ENCODE peak calls at places on chromosomes 7 and 10, in ten cellular contexts. F, D, R, W, B, N, Z, O, E and V are unnamed samples.

GRCh38 chr7:82818091-82818620 is 344.5 kb downstream of the PCLO start:
- DNase-seq in F (no peak), D (no peak), R (no peak), W (no peak), B (no peak), N (no peak), Z (no peak), O (no peak), E (no peak), V (no peak)

GRCh38 chr7:151404216-151405011 is 5.4 kb downstream of the WDR86 start:
- DNase-seq in F (no peak), D (no peak), R (no peak), W (no peak), B (peak), N (peak), Z (peak), O (no peak), E (no peak), V (no peak)

GRCh38 chr7:50507898-50508470 is 57.2 kb downstream of the DDC start:
- DNase-seq in F (no peak), D (no peak), R (no peak), W (no peak), B (no peak), N (no peak), Z (no peak), O (no peak), E (no peak), V (no peak)

GRCh38 chr7:46569117-46569433 is 648.0 kb upstream of the IGFBP3 start:
- DNase-seq in F (no peak), D (no peak), R (no peak), W (peak), B (no peak), N (no peak), Z (no peak), O (peak), E (no peak), V (no peak)

GRCh38 chr7:33261585-33261984 is 132.2 kb downstream of the BBS9 start:
- DNase-seq in F (no peak), D (no peak), R (peak), W (no peak), B (no peak), N (no peak), Z (no peak), O (no peak), E (no peak), V (no peak)

GRCh38 chr10:14543048-14543903 is 212.6 kb upstream of the FRMD4A start:
- DNase-seq in F (peak), D (no peak), R (no peak), W (no peak), B (no peak), N (no peak), Z (no peak), O (no peak), E (no peak), V (no peak)

GRCh38 chr7:66539264-66539623 is 89.4 kb upstream of the KCTD7 start:
- DNase-seq in F (no peak), D (no peak), R (no peak), W (no peak), B (no peak), N (no peak), Z (no peak), O (no peak), E (no peak), V (no peak)

GRCh38 chr7:21426958-21427860 is 674 bp upstream of the SP4 start:
- DNase-seq in F (peak), D (peak), R (peak), W (peak), B (peak), N (peak), Z (peak), O (peak), E (peak), V (peak)

GRCh38 chr7:28473567-28474266 is 61.4 kb downstream of the CREB5 start:
- DNase-seq in F (no peak), D (no peak), R (no peak), W (no peak), B (no peak), N (no peak), Z (peak), O (no peak), E (no peak), V (no peak)

GRCh38 chr7:24373556-24373955 is 89.6 kb downstream of the NPY start:
- DNase-seq in F (no peak), D (no peak), R (no peak), W (no peak), B (no peak), N (no peak), Z (no peak), O (no peak), E (no peak), V (no peak)

GRCh38 chr7:101622609-101623178 is 6.4 kb downstream of the MYL10 start:
- DNase-seq in F (no peak), D (no peak), R (no peak), W (no peak), B (peak), N (no peak), Z (no peak), O (no peak), E (no peak), V (no peak)

GRCh38 chr7:94276046-94276445 is 118.6 kb upstream of the COL1A2 start:
- DNase-seq in F (no peak), D (no peak), R (no peak), W (no peak), B (no peak), N (no peak), Z (no peak), O (no peak), E (no peak), V (no peak)

GRCh38 chr10:130190065-130190736 is 54.0 kb downstream of the GLRX3 start:
- DNase-seq in F (peak), D (peak), R (peak), W (peak), B (peak), N (peak), Z (peak), O (peak), E (peak), V (peak)

GRCh38 chr7:78197447-78197846 is 398.9 kb downstream of the PHTF2 start:
- DNase-seq in F (no peak), D (no peak), R (peak), W (peak), B (no peak), N (no peak), Z (no peak), O (no peak), E (no peak), V (no peak)

GRCh38 chr10:86261470-86261869 is 105.1 kb downstream of the GRID1 start:
- DNase-seq in F (no peak), D (no peak), R (no peak), W (no peak), B (no peak), N (no peak), Z (no peak), O (no peak), E (no peak), V (no peak)

GRCh38 chr10:79101560-79101971 is 32.8 kb downstream of the ZMIZ1 start:
- DNase-seq in F (peak), D (no peak), R (no peak), W (no peak), B (no peak), N (no peak), Z (no peak), O (no peak), E (no peak), V (no peak)

GRCh38 chr10:48450233-48450810 is 143.8 kb downstream of the MAPK8 start:
- DNase-seq in F (no peak), D (no peak), R (no peak), W (no peak), B (peak), N (no peak), Z (peak), O (no peak), E (peak), V (no peak)

GRCh38 chr7:69890081-69890369 is 291.8 kb downstream of the AUTS2 start:
- DNase-seq in F (no peak), D (no peak), R (no peak), W (no peak), B (no peak), N (no peak), Z (no peak), O (no peak), E (no peak), V (no peak)

GRCh38 chr7:94043299-94043698 is 39.1 kb upstream of the BET1 start:
- DNase-seq in F (no peak), D (no peak), R (peak), W (no peak), B (no peak), N (no peak), Z (no peak), O (no peak), E (no peak), V (no peak)

GRCh38 chr7:147235983-147236382 is 1119.4 kb downstream of the CNTNAP2 start:
- DNase-seq in F (no peak), D (no peak), R (no peak), W (no peak), B (no peak), N (no peak), Z (no peak), O (no peak), E (no peak), V (no peak)

GRCh38 chr7:6026917-6027316 is 4.3 kb upstream of the ANKRD61 start:
- DNase-seq in F (no peak), D (no peak), R (no peak), W (no peak), B (no peak), N (no peak), Z (no peak), O (no peak), E (no peak), V (no peak)

GRCh38 chr7:42237891-42238531 is 1.0 kb upstream of the GLI3 start:
- DNase-seq in F (peak), D (peak), R (peak), W (peak), B (no peak), N (peak), Z (peak), O (no peak), E (peak), V (no peak)

GRCh38 chr7:99362801-99363200 is 11.7 kb upstream of the ARPC1B start:
- DNase-seq in F (no peak), D (no peak), R (peak), W (no peak), B (no peak), N (no peak), Z (no peak), O (no peak), E (no peak), V (no peak)

GRCh38 chr7:84701524-84702306 is 485.1 kb downstream of the SEMA3D start:
- DNase-seq in F (no peak), D (no peak), R (peak), W (peak), B (no peak), N (peak), Z (no peak), O (peak), E (no peak), V (no peak)

GRCh38 chr10:63156236-63156635 is 23.1 kb downstream of the NRBF2 start:
- DNase-seq in F (no peak), D (no peak), R (no peak), W (no peak), B (no peak), N (no peak), Z (no peak), O (no peak), E (no peak), V (no peak)

GRCh38 chr7:35875292-35875691 is 74.4 kb downstream of the SEPTIN7 start:
- DNase-seq in F (no peak), D (no peak), R (peak), W (no peak), B (no peak), N (no peak), Z (no peak), O (no peak), E (no peak), V (no peak)

GRCh38 chr7:25844109-25844915 is 307.7 kb upstream of the NFE2L3 start:
- DNase-seq in F (no peak), D (no peak), R (no peak), W (peak), B (no peak), N (no peak), Z (no peak), O (no peak), E (no peak), V (no peak)

GRCh38 chr7:120964088-120964487 is 13.5 kb downstream of the ING3 start:
- DNase-seq in F (no peak), D (no peak), R (no peak), W (no peak), B (no peak), N (no peak), Z (no peak), O (no peak), E (no peak), V (no peak)

GRCh38 chr10:110857265-110858158 is 14.2 kb upstream of the PDCD4 start:
- DNase-seq in F (no peak), D (peak), R (peak), W (peak), B (no peak), N (peak), Z (peak), O (peak), E (no peak), V (no peak)

GRCh38 chr10:120415709-120416330 is 41.2 kb upstream of the PLPP4 start:
- DNase-seq in F (no peak), D (no peak), R (peak), W (peak), B (no peak), N (no peak), Z (no peak), O (no peak), E (no peak), V (no peak)

GRCh38 chr7:107596881-107597581 is 17.0 kb downstream of the BCAP29 start:
- DNase-seq in F (no peak), D (no peak), R (no peak), W (peak), B (no peak), N (no peak), Z (no peak), O (no peak), E (no peak), V (no peak)

GRCh38 chr7:105019269-105019668 is 5.3 kb downstream of the KMT2E start:
- DNase-seq in F (no peak), D (no peak), R (no peak), W (no peak), B (no peak), N (no peak), Z (no peak), O (no peak), E (no peak), V (no peak)

DNA sequence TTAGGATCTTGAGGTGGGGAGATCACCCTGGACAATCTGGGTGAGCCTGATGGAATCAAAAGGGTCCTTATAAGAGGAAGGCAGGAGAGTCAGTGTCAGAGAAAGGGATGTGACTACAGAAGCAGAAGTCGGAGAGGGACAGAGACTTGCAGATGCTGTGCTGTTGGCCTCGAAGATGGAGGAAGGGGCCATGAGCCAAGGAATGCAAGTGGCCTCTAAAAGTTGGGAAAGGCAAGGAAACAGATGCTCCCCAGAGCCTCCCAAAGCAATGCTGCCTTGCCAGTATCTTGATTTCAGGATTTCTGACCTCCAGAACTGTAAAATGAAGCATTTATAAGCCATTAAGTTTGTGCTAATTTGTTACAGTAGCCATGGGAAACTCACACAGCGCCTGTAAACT is 165.2 kb downstream of the FANK1 start:
- DNase-seq in F (no peak), D (no peak), R (no peak), W (no peak), B (no peak), N (no peak), Z (no peak), O (no peak), E (no peak), V (no peak)
- H3K27ac ChIP-seq in F (peak), D (no peak), R (no peak), W (peak), B (no peak), N (no peak), Z (peak), O (no peak), E (peak), V (no peak)

GRCh38 chr7:40777913-40778312 is 643.1 kb downstream of the SUGCT start:
- DNase-seq in F (no peak), D (no peak), R (no peak), W (no peak), B (peak), N (no peak), Z (no peak), O (no peak), E (no peak), V (no peak)

GRCh38 chr7:40786909-40787308 is 652.1 kb downstream of the SUGCT start:
- DNase-seq in F (no peak), D (no peak), R (no peak), W (no peak), B (no peak), N (no peak), Z (no peak), O (no peak), E (no peak), V (no peak)

GRCh38 chr7:40784176-40784575 is 649.4 kb downstream of the SUGCT start:
- DNase-seq in F (no peak), D (no peak), R (no peak), W (no peak), B (no peak), N (no peak), Z (no peak), O (no peak), E (no peak), V (no peak)

GRCh38 chr7:40780431-40780830 is 645.6 kb downstream of the SUGCT start:
- DNase-seq in F (no peak), D (no peak), R (no peak), W (no peak), B (no peak), N (no peak), Z (no peak), O (no peak), E (no peak), V (no peak)

DNA sequence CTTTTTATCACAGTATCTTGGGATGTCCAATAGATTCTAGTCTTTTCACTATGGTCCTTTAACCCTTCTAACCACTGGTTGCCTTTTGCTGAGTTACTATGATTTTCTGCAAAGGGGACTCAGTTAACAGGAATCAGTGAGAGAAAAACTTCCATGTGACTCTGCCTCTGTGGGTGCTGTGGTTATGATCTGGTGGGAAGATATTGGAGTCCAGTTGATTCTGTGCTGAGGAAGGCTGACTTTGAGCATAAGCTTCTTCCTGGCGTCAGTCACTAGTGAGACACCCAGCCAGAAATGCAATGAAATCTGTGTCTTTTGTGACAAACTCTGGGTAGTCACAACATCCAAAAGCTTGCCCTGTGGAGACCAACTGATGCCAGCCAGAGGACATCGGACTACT is 648.0 kb downstream of the SUGCT start:
- DNase-seq in F (no peak), D (no peak), R (peak), W (no peak), B (no peak), N (no peak), Z (no peak), O (no peak), E (no peak), V (no peak)
- TF ChIP-seq POLR2A in F (no peak), D (no peak), R (no peak), W (no peak), B (no peak), N (no peak), Z (no peak), O (no peak), E (no peak), V (no peak)

GRCh38 chr10:67666416-67667043 is 29.5 kb downstream of the CTNNA3 start:
- DNase-seq in F (no peak), D (no peak), R (peak), W (peak), B (no peak), N (no peak), Z (no peak), O (peak), E (no peak), V (no peak)
- H3K27ac ChIP-seq in F (no peak), D (no peak), R (no peak), W (peak), B (no peak), N (no peak), Z (no peak), O (no peak), E (no peak), V (no peak)

GRCh38 chr10:102114861-102115618 is 5.1 kb downstream of the LDB1 start:
- DNase-seq in F (peak), D (peak), R (peak), W (peak), B (peak), N (peak), Z (peak), O (peak), E (peak), V (no peak)
- TF ChIP-seq POLR2A in F (peak), D (no peak), R (peak), W (peak), B (peak), N (peak), Z (peak), O (peak), E (peak), V (peak)

GRCh38 chr10:73909716-73910115 is 1.2 kb upstream of the PLAU start:
- DNase-seq in F (no peak), D (no peak), R (no peak), W (no peak), B (no peak), N (no peak), Z (no peak), O (no peak), E (no peak), V (no peak)

GRCh38 chr10:73905256-73906018 is 5.5 kb upstream of the PLAU start:
- DNase-seq in F (no peak), D (no peak), R (no peak), W (peak), B (no peak), N (no peak), Z (no peak), O (no peak), E (no peak), V (no peak)

GRCh38 chr10:73908853-73909611 is 1.9 kb upstream of the PLAU start:
- DNase-seq in F (no peak), D (no peak), R (peak), W (peak), B (no peak), N (peak), Z (peak), O (peak), E (no peak), V (no peak)

GRCh38 chr10:73907841-73908517 is 3.0 kb upstream of the PLAU start:
- DNase-seq in F (no peak), D (no peak), R (peak), W (no peak), B (no peak), N (peak), Z (peak), O (no peak), E (no peak), V (no peak)

DNA sequence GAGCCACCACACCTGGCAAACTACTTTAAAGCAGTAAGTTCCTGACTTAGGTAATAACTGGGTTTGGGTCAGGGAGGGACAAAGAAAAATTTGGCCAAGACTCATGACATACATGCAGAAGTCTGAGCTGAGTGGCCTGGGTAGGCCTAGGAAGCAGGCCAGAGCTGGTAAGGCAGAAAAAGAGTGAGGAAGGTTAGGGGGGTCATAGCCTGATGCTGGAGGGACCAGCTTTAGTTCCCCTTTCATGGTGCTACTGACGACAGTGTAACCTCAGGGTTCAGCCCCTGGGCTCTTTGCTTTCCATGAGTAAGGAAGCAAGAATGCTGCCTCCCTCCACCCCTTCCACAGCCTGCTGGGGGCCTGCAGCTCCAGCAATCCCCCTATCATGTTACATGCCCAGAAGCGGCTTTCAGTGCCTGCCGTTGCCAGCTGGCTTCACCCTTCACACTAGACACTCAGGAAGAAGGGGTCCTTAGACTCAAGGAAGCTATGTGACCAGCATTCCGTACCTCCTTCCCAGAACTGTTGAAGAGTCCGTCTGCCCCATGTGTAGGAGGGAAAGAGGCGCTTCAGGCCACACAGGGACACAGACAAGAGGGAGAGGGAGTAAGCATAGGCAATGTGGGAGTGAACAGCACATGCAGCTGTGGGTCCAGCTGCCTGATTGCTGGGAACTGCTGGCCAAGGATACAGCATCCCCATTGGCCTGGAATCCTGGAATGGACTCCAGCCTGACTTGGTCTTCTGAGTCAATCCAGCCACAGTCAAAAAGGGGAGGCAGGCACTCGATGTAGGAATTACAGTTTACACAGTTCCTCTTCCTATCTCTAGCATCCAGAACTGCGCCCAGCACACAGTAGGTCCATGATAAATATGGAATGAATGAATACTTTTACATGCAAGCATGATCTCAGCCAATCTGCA is 4.1 kb upstream of the PLAU start:
- DNase-seq in F (peak), D (peak), R (peak), W (peak), B (no peak), N (peak), Z (peak), O (peak), E (no peak), V (no peak)
- H3K27ac ChIP-seq in F (peak), D (peak), R (peak), W (peak), B (peak), N (peak), Z (peak), O (no peak), E (peak), V (peak)